ENCODE peak calls at places on chromosome 10, in eight cellular contexts. A, Y, O, U, J, M, L and X are unnamed samples.

GRCh38 chr10:125247576-125247975 is 87.2 kb upstream of the CTBP2 start:
- DNase-seq in U (no peak), M (no peak), L (no peak), O (no peak), A (no peak), J (no peak), Y (no peak), X (no peak)

GRCh38 chr10:80265740-80266512 is 23.5 kb downstream of the MAT1A start:
- DNase-seq in J (no peak), U (no peak), L (no peak), O (peak), Y (no peak), M (no peak), A (no peak), X (no peak)

GRCh38 chr10:30062582-30062981 is 3.2 kb upstream of the JCAD start:
- DNase-seq in O (no peak), Y (no peak), L (no peak), J (no peak), M (no peak), U (no peak), A (no peak), X (no peak)

GRCh38 chr10:110355181-110355831 is 50.6 kb upstream of the SMNDC1 start:
- DNase-seq in A (no peak), L (peak), Y (no peak), U (no peak), J (no peak), M (no peak), O (no peak), X (no peak)

GRCh38 chr10:14705548-14706234 is 69.0 kb downstream of the FAM107B start:
- DNase-seq in U (no peak), O (peak), A (peak), M (no peak), Y (no peak), L (no peak), J (no peak), X (no peak)

GRCh38 chr10:51469666-51470065 is 229.7 kb downstream of the CSTF2T start:
- DNase-seq in A (no peak), L (no peak), Y (no peak), U (no peak), O (no peak), M (no peak), J (no peak), X (no peak)

GRCh38 chr10:96317067-96317833 is 13.0 kb downstream of the DNTT start:
- DNase-seq in A (no peak), J (no peak), O (no peak), L (no peak), U (no peak), Y (no peak), M (no peak), X (no peak)

GRCh38 chr10:127012071-127012768 is 107.0 kb downstream of the DOCK1 start:
- DNase-seq in J (no peak), M (no peak), L (no peak), O (no peak), U (no peak), Y (no peak), A (no peak), X (no peak)

GRCh38 chr10:15321431-15322321 is 49.4 kb downstream of the FAM171A1 start:
- DNase-seq in U (peak), O (no peak), A (peak), J (no peak), Y (no peak), M (no peak), L (no peak), X (no peak)

GRCh38 chr10:22515009-22515408 is 169.7 kb downstream of the SPAG6 start:
- DNase-seq in Y (no peak), J (no peak), A (no peak), U (no peak), O (no peak), L (no peak), M (no peak), X (no peak)

GRCh38 chr10:1595726-1596125 is 141.6 kb downstream of the ADARB2 start:
- DNase-seq in A (no peak), O (no peak), U (no peak), Y (no peak), M (no peak), L (no peak), J (no peak), X (no peak)

GRCh38 chr10:12350167-12350872 is 973 bp downstream of the CAMK1D start:
- DNase-seq in Y (no peak), J (peak), O (peak), M (peak), U (peak), A (peak), L (peak), X (no peak)

GRCh38 chr10:97497572-97498075 is 598 bp downstream of the MMS19 start:
- DNase-seq in M (peak), O (peak), L (peak), A (peak), Y (peak), U (peak), J (peak), X (peak)

GRCh38 chr10:66827353-66827752 is 98.5 kb upstream of the LRRTM3 start:
- DNase-seq in O (no peak), A (peak), U (no peak), J (no peak), Y (peak), M (no peak), L (no peak), X (no peak)

DNA sequence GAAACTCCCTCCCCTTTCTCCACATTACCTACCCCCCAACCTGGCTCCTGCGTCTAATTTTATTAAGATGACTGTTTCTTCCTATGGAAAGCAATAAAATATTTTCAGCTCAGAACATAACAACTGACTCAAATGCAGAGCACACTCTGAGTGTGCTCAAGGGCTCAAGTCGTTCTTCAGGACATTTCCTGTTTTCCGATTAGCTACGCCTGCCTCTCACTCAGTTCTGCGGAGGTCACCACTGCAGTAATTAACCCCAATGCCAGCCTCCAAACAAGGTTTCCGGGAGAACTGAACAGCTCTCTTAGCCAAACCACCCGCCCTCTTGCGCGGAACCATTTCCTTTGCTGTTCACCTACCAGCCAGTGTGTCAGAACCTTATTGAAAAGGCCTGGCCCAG is 19.3 kb downstream of the MYOF start:
- DNase-seq in U (no peak), Y (no peak), M (peak), O (no peak), A (peak), L (no peak), J (no peak), X (no peak)
- H3K27ac ChIP-seq in U (no peak), Y (peak), M (peak), O (no peak), A (no peak), L (peak), J (no peak), X (peak)

DNA sequence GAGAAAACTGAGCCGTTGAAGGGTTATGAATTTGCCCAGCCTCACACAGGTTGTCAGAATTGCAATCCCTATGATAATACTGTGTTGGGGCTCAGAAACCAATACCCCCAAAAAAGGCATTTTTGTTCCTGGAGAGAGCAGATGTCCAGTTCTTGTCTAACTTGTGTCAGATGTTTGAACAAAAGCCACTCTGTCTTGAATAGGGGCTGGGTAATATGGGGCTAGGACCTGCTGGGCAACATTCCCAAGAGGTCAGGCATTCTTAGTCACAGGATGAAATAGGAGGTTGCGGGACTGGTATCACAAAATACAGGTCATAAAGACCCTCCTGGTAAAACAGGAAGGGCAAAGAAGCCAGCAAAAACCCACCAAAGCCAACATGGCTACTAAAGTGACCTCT is 482.1 kb downstream of the IPMK start:
- DNase-seq in O (no peak), Y (no peak), J (no peak), M (no peak), L (no peak), U (no peak), A (no peak), X (no peak)
- H3K4me3 ChIP-seq in O (no peak), Y (no peak), J (no peak), M (no peak), L (no peak), U (no peak), A (no peak), X (no peak)

GRCh38 chr10:104128214-104128613 is 6.2 kb downstream of the SFR1 start:
- DNase-seq in Y (no peak), M (no peak), J (no peak), O (no peak), U (no peak), L (no peak), A (peak), X (no peak)

GRCh38 chr10:104127411-104127810 is 5.4 kb downstream of the SFR1 start:
- DNase-seq in J (no peak), U (no peak), M (no peak), L (no peak), Y (no peak), A (no peak), O (peak), X (no peak)

DNA sequence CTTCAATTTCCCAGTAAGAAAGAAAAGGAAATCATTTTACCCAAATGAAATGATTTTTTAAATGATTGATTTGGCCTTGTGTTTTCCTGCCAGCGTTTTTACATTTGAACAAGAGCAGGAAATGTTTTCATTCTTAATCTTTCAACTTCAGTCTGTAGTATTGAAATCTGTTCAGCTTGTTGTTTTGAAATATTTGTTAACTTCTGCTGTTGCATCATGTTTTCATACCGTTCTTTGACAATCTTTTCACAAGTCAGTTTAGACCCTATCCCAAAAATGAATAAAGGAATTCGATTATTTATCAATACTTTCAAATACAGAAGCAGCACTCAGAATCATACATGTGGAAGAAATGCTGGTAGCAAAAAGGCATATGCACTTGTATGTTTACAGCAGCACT is 8.1 kb downstream of the SFR1 start:
- DNase-seq in M (no peak), A (peak), L (no peak), O (no peak), J (no peak), U (no peak), Y (no peak), X (no peak)
- H3K27ac ChIP-seq in M (no peak), A (no peak), L (no peak), O (no peak), J (no peak), U (no peak), Y (no peak), X (no peak)

DNA sequence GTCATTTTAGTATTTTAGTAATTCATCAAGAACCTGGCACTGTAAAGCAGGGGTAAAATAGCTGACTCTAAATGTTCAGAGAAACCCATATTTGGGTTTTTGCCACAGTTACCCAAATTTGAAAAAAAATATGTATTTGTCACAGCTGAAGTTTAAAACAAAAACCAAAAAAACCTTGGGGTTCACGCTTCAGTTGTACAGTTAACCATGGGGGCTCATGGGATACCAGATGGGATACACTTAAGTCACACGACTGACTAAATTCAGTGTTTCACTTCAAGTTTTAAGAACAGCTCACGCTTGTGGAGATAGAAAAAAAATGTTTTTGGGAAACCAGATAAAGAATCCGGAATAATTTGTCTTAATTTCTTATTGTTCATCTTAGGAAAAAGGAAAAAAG is 2.1 kb downstream of the ARL3 start:
- DNase-seq in J (no peak), M (no peak), O (no peak), Y (no peak), L (no peak), U (no peak), A (no peak), X (no peak)
- H3K4me3 ChIP-seq in J (no peak), M (no peak), O (no peak), Y (no peak), L (no peak), U (no peak), A (no peak), X (no peak)

GRCh38 chr10:102268333-102268999 is 23.1 kb downstream of the GBF1 start:
- DNase-seq in U (no peak), J (no peak), M (no peak), Y (no peak), A (peak), L (no peak), O (no peak), X (no peak)
- H3K27ac ChIP-seq in U (no peak), J (peak), M (no peak), Y (no peak), A (peak), L (peak), O (no peak), X (peak)

GRCh38 chr10:133230023-133230319 is at the start of gene UTF1:
- DNase-seq in U (no peak), A (no peak), O (peak), L (no peak), J (peak), Y (no peak), M (no peak), X (no peak)
- H3K4me3 ChIP-seq in U (no peak), A (peak), O (peak), L (no peak), J (no peak), Y (no peak), M (no peak), X (peak)